ENCODE peak calls at places on chromosomes 13 and 19, in eight cellular contexts. U is HepG2, R is uterus, I is neural progenitor cell, B is heart left ventricle, A is osteoblast, H is heart right ventricle, N is left ventricle myocardium inferior. F is an unnamed sample.

GRCh38 chr13:24074687-24075086 is 85.8 kb upstream of the SPATA13 start:
- DNase-seq in R (no peak), B (no peak), A (no peak), U (no peak), N (no peak), H (no peak), I (no peak), F (no peak)

GRCh38 chr13:26469602-26470001 is 87.9 kb upstream of the WASF3 start:
- DNase-seq in R (no peak), H (no peak), U (no peak), A (no peak), N (no peak), B (no peak), I (no peak), F (no peak)

GRCh38 chr13:110339263-110339662 is 32.2 kb downstream of the COL4A2 start:
- DNase-seq in A (no peak), U (no peak), R (no peak), I (no peak), B (no peak), H (no peak), N (no peak), F (no peak)

GRCh38 chr13:114076329-114076761 is 56.1 kb downstream of the RASA3 start:
- DNase-seq in A (peak; percentile 44), N (no peak), U (no peak), I (no peak), H (no peak), R (peak; percentile 27), B (peak; percentile 36), F (no peak)

GRCh38 chr19:30406220-30406944 is 34.2 kb downstream of the ZNF536 start:
- DNase-seq in I (peak; percentile 58), R (no peak), B (no peak), N (peak; percentile 28), U (peak; percentile 10), H (peak; percentile 33), A (no peak), F (no peak)

GRCh38 chr13:49932066-49932465 is 4.1 kb downstream of the SPRYD7 start:
- DNase-seq in U (no peak), A (no peak), I (no peak), B (no peak), H (no peak), N (no peak), R (no peak), F (no peak)

GRCh38 chr13:23384111-23384510 is 49.4 kb downstream of the SACS start:
- DNase-seq in U (no peak), N (no peak), B (no peak), H (no peak), R (no peak), I (no peak), A (peak; percentile 54), F (no peak)

GRCh38 chr19:11692127-11692790 is 46.5 kb downstream of the ZNF823 start:
- DNase-seq in N (no peak), H (no peak), R (no peak), U (peak; percentile 75), A (no peak), B (no peak), I (no peak), F (no peak)

GRCh38 chr13:105990256-105990958 is 545.1 kb downstream of the EFNB2 start:
- DNase-seq in R (no peak), A (peak; percentile 36), N (no peak), B (no peak), U (no peak), H (no peak), I (no peak), F (no peak)

GRCh38 chr19:3655402-3656072 is 28.9 kb upstream of the CACTIN start:
- DNase-seq in B (no peak), R (peak; percentile 75), H (no peak), N (no peak), U (no peak), A (peak; percentile 100), I (no peak), F (no peak)

GRCh38 chr19:44260343-44260681 is 626 bp downstream of the ZNF233 start:
- DNase-seq in U (no peak), A (peak; percentile 10), R (no peak), I (peak; percentile 18), B (no peak), N (no peak), H (no peak), F (no peak)

GRCh38 chr19:40150170-40150569 is 41.1 kb upstream of the MAP3K10 start:
- DNase-seq in U (no peak), N (no peak), B (no peak), A (peak; percentile 11), H (no peak), I (no peak), R (no peak), F (no peak)

GRCh38 chr19:2166741-2167738 is 3.3 kb downstream of the DOT1L start:
- DNase-seq in I (no peak), N (peak; percentile 86), H (peak; percentile 88), B (peak; percentile 91), R (peak; percentile 82), U (peak; percentile 79), A (peak; percentile 96), F (peak; percentile 81)

GRCh38 chr19:7977021-7977722 is 28.3 kb downstream of the ELAVL1 start:
- DNase-seq in U (no peak), H (no peak), B (peak; percentile 38), R (no peak), N (no peak), A (peak; percentile 61), I (no peak), F (no peak)

GRCh38 chr13:30477346-30478235 is 11.9 kb upstream of the HMGB1 start:
- DNase-seq in R (no peak), B (no peak), H (no peak), A (no peak), U (no peak), N (no peak), I (no peak), F (no peak)

GRCh38 chr13:47747901-47748300 is 253.2 kb downstream of the SUCLA2 start:
- DNase-seq in U (no peak), B (no peak), N (no peak), I (no peak), H (no peak), R (no peak), A (no peak), F (no peak)

GRCh38 chr19:1524206-1524971 is 512 bp downstream of the PLK5 start:
- DNase-seq in B (no peak), H (no peak), A (peak; percentile 68), N (no peak), U (no peak), I (no peak), R (no peak), F (no peak)

GRCh38 chr13:90943961-90944360 is 403.5 kb upstream of the MIR17HG start:
- DNase-seq in A (no peak), N (no peak), R (no peak), I (no peak), H (no peak), B (no peak), U (no peak), F (no peak)

GRCh38 chr13:90951663-90952062 is 395.8 kb upstream of the MIR17HG start:
- DNase-seq in A (no peak), I (no peak), H (no peak), N (no peak), B (no peak), R (no peak), U (no peak), F (no peak)

GRCh38 chr13:90950134-90950533 is 397.4 kb upstream of the MIR17HG start:
- DNase-seq in H (no peak), U (no peak), R (no peak), I (no peak), B (no peak), N (no peak), A (no peak), F (no peak)

DNA sequence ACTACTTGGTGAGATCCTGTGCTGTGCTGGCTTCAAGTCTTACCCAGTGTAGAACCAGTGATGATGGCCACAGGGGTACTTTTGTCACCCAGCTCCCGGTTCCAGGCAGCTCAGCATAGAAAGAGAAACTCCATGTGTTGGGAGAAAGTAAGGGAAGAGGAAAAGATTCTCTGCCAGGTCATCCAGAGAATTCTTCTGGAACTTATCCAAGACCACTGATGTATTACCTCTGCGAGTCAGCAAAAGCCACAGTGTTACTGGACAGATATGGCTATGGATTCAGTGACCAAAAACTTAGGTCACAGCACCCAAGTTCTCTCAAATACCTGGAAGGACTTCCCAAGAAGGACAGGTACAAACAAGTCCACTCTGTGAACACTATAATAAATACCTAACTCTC is 399.5 kb upstream of the MIR17HG start:
- DNase-seq in B (no peak), N (no peak), H (no peak), R (no peak), I (no peak), A (no peak), U (no peak), F (no peak)
- H3K36me3 ChIP-seq in B (no peaks in the 10 kb centered on the region), N (no peaks in the 10 kb centered on the region), H (no peaks in the 10 kb centered on the region), R (no peaks in the 10 kb centered on the region), I (no peaks in the 10 kb centered on the region), A (no peaks in the 10 kb centered on the region), U (no peaks in the 10 kb centered on the region), F (no peaks in the 10 kb centered on the region)

DNA sequence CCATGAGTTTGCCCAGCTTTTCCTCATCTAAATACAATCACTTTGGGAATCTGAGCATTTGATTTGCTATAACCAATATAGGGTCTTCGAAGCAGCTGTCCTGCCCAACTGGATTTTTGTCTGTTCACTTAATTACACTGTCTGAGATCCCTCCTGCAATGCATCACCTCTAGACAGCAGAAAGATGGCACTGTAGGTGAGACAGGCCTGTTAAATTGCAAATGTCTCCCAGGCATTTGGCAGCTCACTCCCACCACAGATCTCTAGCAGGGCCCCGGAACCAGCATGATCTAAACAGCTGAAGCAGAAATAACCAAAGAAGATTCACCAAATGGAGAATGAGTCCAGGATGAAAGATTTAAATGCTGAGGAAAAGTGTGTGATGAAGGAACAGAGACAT is 41.9 kb upstream of the SERPINE3 start:
- DNase-seq in H (no peak), B (no peak), I (no peak), N (no peak), A (no peak), R (no peak), U (no peak), F (no peak)
- TF ChIP-seq CTCF in H (no peak), B (no peak), I (no peak), N (no peak), A (no peak), R (no peak), U (peak; percentile 9), F (no peak)

DNA sequence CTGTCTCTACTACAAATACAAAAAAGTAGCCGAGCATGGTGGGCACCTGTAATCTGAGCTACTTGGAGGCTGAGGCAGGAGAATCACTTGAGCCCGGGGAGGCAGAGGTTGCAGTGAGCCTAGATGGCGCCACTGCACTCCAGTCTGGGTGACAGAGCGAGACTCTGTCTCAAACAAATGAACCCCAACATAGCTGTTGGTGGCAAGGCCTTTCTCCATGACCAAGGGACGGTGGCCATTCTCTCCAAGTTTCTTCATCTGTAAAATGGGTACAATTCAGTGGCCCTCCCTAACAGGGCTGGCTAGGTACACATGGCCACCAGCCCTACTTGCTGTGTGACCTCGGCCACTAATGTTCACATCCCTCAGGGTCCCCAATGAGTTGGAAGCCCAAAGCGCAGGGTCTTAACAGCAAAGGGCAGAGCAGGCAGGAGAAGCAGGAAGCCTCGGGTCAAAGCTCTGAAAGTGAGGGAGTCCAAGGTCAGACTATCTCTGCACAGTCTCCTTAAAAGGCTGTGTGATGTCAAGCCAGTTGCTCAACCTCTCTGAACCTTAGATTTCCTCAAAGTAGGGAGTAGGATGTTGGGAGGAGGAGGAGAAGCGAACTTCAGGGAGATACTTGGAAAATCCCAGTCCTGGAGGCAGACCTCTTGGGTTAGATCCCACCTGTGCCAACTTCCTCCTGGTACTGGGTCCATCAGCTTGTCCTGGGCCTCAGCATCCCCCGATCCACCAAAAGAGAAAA is 2.7 kb downstream of the JUND start:
- DNase-seq in U (no peak), N (no peak), B (no peak), H (no peak), I (no peak), R (no peak), A (peak; percentile 58), F (peak; percentile 68)
- H3K36me3 ChIP-seq in U (peaks cover 10% of the 10 kb centered on the region), N (peaks cover 16% of the 10 kb centered on the region), B (peaks cover 30% of the 10 kb centered on the region), H (no peaks in the 10 kb centered on the region), I (no peaks in the 10 kb centered on the region), R (no peaks in the 10 kb centered on the region), A (peaks cover 14% of the 10 kb centered on the region), F (no peaks in the 10 kb centered on the region)

GRCh38 chr13:59487883-59488282 is 675.8 kb downstream of the DIAPH3 start:
- DNase-seq in I (no peak), N (no peak), A (no peak), B (no peak), U (no peak), R (no peak), H (no peak), F (no peak)
- TF ChIP-seq CTCF in I (peak; percentile 25), N (no peak), A (no peak), B (no peak), U (no peak), R (no peak), H (no peak), F (no peak)